ENCODE peak calls at places on chromosome 16, in ten cellular contexts. G is uterus, N is stomach, W is tibial artery, I is upper lobe of right lung, P is dorsolateral prefrontal cortex, L is psoas muscle, M is colonic mucosa, Y is breast epithelium, Z is GM23338. C is an unnamed sample.

GRCh38 chr16:72015124-72015523 is 6.6 kb downstream of the DHODH start:
- DNase-seq in G (no peak), N (peak; percentile 40), P (no peak), Z (no peak), M (no peak), Y (no peak), I (no peak), L (no peak), W (no peak), C (no peak)

GRCh38 chr16:66390346-66391108 is 24.0 kb downstream of the CDH5 start:
- DNase-seq in P (no peak), L (no peak), Z (no peak), W (no peak), Y (no peak), M (no peak), I (no peak), G (no peak), N (peak; percentile 20), C (no peak)

GRCh38 chr16:57562066-57562465 is 19.6 kb downstream of the ADGRG5 start:
- DNase-seq in G (no peak), P (no peak), L (no peak), N (no peak), W (no peak), I (no peak), Z (no peak), M (no peak), Y (peak; percentile 7), C (no peak)

GRCh38 chr16:29854520-29855100 is 8.4 kb downstream of the CDIPT start:
- DNase-seq in G (no peak), N (no peak), W (no peak), P (no peak), L (no peak), Y (no peak), M (no peak), Z (no peak), I (no peak), C (no peak)

GRCh38 chr16:56355221-56355620 is 70.1 kb downstream of the AMFR start:
- DNase-seq in G (peak; percentile 8), Z (peak; percentile 6), M (no peak), Y (no peak), I (no peak), L (no peak), P (no peak), W (peak; percentile 44), N (peak; percentile 20), C (no peak)

GRCh38 chr16:1337486-1337885 is 4.0 kb downstream of the BAIAP3 start:
- DNase-seq in P (no peak), W (no peak), N (no peak), Y (no peak), G (no peak), Z (peak; percentile 62), L (no peak), M (no peak), I (no peak), C (no peak)

GRCh38 chr16:3475604-3476375 is 19.5 kb downstream of the C16orf90 start:
- DNase-seq in G (no peak), M (peak; percentile 66), P (no peak), N (no peak), W (no peak), I (no peak), L (no peak), Y (no peak), Z (no peak), C (no peak)

GRCh38 chr16:86261379-86261778 is 248.9 kb upstream of the FOXF1 start:
- DNase-seq in G (no peak), L (no peak), Z (no peak), P (no peak), Y (no peak), N (no peak), W (no peak), I (no peak), M (no peak), C (no peak)

GRCh38 chr16:31532120-31532519 is 4.4 kb downstream of the AHSP start:
- DNase-seq in Y (no peak), W (no peak), L (no peak), Z (no peak), M (no peak), P (no peak), I (no peak), N (no peak), G (no peak), C (no peak)

GRCh38 chr16:31530405-31530804 is 2.7 kb downstream of the AHSP start:
- DNase-seq in P (no peak), N (no peak), Z (no peak), I (no peak), Y (no peak), M (no peak), G (no peak), W (no peak), L (no peak), C (no peak)

GRCh38 chr16:31529398-31530312 is 2.0 kb downstream of the AHSP start:
- DNase-seq in Z (peak; percentile 60), N (no peak), P (no peak), M (no peak), I (peak; percentile 70), G (peak; percentile 47), L (no peak), W (no peak), Y (no peak), C (no peak)

GRCh38 chr16:31528726-31529397 is 1.2 kb downstream of the AHSP start:
- DNase-seq in Z (peak; percentile 70), P (no peak), W (no peak), G (peak; percentile 35), M (no peak), Y (no peak), N (no peak), L (no peak), I (no peak), C (no peak)

GRCh38 chr16:31531096-31531495 is 3.4 kb downstream of the AHSP start:
- DNase-seq in G (no peak), Y (no peak), Z (no peak), P (no peak), M (no peak), I (no peak), W (no peak), L (no peak), N (no peak), C (no peak)
- H3K27me3 ChIP-seq in G (no peaks in the 10 kb centered on the region), Y (peaks cover 20% of the 10 kb centered on the region), Z (peaks cover 85% of the 10 kb centered on the region), P (no peaks in the 10 kb centered on the region), M (peaks cover 11% of the 10 kb centered on the region), I (peaks cover 6% of the 10 kb centered on the region), W (peaks cover 34% of the 10 kb centered on the region), L (peaks cover 20% of the 10 kb centered on the region), N (no peaks in the 10 kb centered on the region), C (no peaks in the 10 kb centered on the region)

GRCh38 chr16:8727084-8727590 is 52.7 kb downstream of the ABAT start:
- DNase-seq in Z (no peak), N (no peak), L (no peak), W (no peak), M (no peak), G (no peak), Y (no peak), P (no peak), I (no peak), C (no peak)

GRCh38 chr16:8729779-8730334 is 55.4 kb downstream of the ABAT start:
- DNase-seq in G (no peak), N (no peak), P (no peak), Z (no peak), I (no peak), Y (no peak), W (peak; percentile 56), L (no peak), M (no peak), C (no peak)

GRCh38 chr16:8733849-8734540 is 59.6 kb downstream of the ABAT start:
- DNase-seq in G (no peak), M (no peak), I (peak; percentile 5), P (no peak), Z (no peak), L (no peak), N (no peak), Y (no peak), W (peak; percentile 6), C (no peak)

GRCh38 chr16:8727857-8728618 is 53.6 kb downstream of the ABAT start:
- DNase-seq in W (no peak), P (no peak), Y (no peak), N (no peak), Z (no peak), L (no peak), M (no peak), G (no peak), I (no peak), C (no peak)

GRCh38 chr16:8730335-8730915 is 56.0 kb downstream of the ABAT start:
- DNase-seq in N (no peak), G (no peak), Z (no peak), I (no peak), M (no peak), L (no peak), W (peak; percentile 9), Y (peak; percentile 67), P (peak; percentile 63), C (no peak)
- TF ChIP-seq CTCF in N (no peak), G (no peak), Z (no peak), I (no peak), M (no peak), L (no peak), W (no peak), Y (no peak), P (no peak), C (no peak)

GRCh38 chr16:77789646-77790370 is 1.4 kb downstream of the VAT1L start:
- DNase-seq in L (no peak), N (no peak), I (no peak), Y (no peak), P (peak; percentile 32), M (no peak), G (no peak), Z (peak; percentile 25), W (no peak), C (no peak)

GRCh38 chr16:77790964-77791363 is 2.6 kb downstream of the VAT1L start:
- DNase-seq in I (no peak), L (no peak), N (no peak), P (no peak), G (no peak), Z (no peak), Y (no peak), W (no peak), M (no peak), C (no peak)

GRCh38 chr16:77794586-77794985 is 6.2 kb downstream of the VAT1L start:
- DNase-seq in G (no peak), L (no peak), N (no peak), W (no peak), P (no peak), M (no peak), Z (no peak), I (no peak), Y (no peak), C (no peak)

GRCh38 chr16:77789085-77789611 is 784 bp downstream of the VAT1L start:
- DNase-seq in I (no peak), L (no peak), Y (no peak), W (no peak), P (peak; percentile 31), M (no peak), Z (peak; percentile 63), N (no peak), G (no peak), C (no peak)

GRCh38 chr16:77793417-77793816 is 5.1 kb downstream of the VAT1L start:
- DNase-seq in Y (no peak), Z (no peak), L (no peak), P (no peak), I (no peak), W (no peak), G (no peak), M (no peak), N (no peak), C (no peak)
- H3K27me3 ChIP-seq in Y (peaks cover 36% of the 10 kb centered on the region), Z (peaks cover 19% of the 10 kb centered on the region), L (peaks cover 14% of the 10 kb centered on the region), P (no peaks in the 10 kb centered on the region), I (peaks cover 28% of the 10 kb centered on the region), W (peaks cover 17% of the 10 kb centered on the region), G (no peaks in the 10 kb centered on the region), M (peaks cover 25% of the 10 kb centered on the region), N (peaks cover 12% of the 10 kb centered on the region), C (peaks cover 46% of the 10 kb centered on the region)

GRCh38 chr16:50326264-50326663 is 42.5 kb downstream of the BRD7 start:
- DNase-seq in N (no peak), M (no peak), G (no peak), Y (no peak), W (no peak), L (peak; percentile 14), P (no peak), I (no peak), Z (no peak), C (no peak)

GRCh38 chr16:50324345-50324744 is 44.4 kb downstream of the BRD7 start:
- DNase-seq in Y (no peak), L (no peak), Z (no peak), M (no peak), W (no peak), N (no peak), P (no peak), G (no peak), I (no peak), C (no peak)

GRCh38 chr16:50329446-50330189 is 39.2 kb downstream of the BRD7 start:
- DNase-seq in M (no peak), N (no peak), Y (no peak), P (no peak), W (no peak), L (peak; percentile 15), G (no peak), Z (no peak), I (no peak), C (no peak)

GRCh38 chr16:50323335-50324011 is 45.3 kb downstream of the BRD7 start:
- DNase-seq in P (peak; percentile 27), L (no peak), Z (no peak), I (no peak), Y (no peak), G (no peak), M (no peak), N (no peak), W (no peak), C (no peak)

DNA sequence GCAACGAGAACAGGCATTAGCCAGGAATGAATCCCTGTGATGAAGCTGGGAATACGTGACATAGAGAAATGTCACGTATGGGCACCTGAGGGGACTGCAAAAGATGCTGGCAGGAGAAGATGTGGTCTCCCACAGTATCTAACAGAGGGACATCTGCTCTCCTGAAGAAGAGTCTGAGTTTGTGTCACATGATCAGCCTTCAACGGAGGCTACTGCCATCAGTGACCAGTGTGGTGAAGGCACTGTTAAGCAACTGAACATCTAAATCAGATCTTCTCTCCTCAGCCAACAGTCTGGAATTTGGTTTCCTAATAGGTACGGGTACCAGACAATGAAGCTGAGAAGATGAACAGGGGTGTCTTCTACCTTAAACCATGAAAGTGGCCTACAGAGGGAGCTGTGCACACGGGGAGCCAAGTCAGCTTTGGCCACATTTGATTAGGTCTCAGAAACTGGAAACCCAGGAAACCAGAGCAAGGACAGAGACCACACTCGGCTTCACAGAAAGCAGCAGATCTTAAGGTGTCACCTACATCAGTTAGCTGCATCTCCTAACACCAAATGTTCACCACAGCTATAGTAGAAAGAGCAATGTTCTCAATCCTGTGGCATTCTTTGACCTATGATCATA is 41.8 kb downstream of the BRD7 start:
- DNase-seq in G (no peak), N (no peak), I (no peak), Y (no peak), L (peak; percentile 24), W (no peak), Z (peak; percentile 74), P (no peak), M (no peak), C (no peak)
- TF ChIP-seq CTCF in G (peak; percentile 7), N (no peak), I (peak; percentile 42), Y (no peak), L (peak; percentile 37), W (peak; percentile 51), Z (peak; percentile 72), P (peak; percentile 33), M (peak; percentile 38), C (peak; percentile 55)

C was measured in esophagus squamous epithelium.